ENCODE peak calls at places on chromosomes 13 and 19, in nine cellular contexts. P is endothelial cell; V is neural progenitor cell; B is lower leg skin; I is CD4-positive, alpha-beta T cell; Z is Peyer's patch; J is astrocyte of the spinal cord; G is WTC11; Y is kidney. A is an unnamed sample.

GRCh38 chr19:8209965-8210659 is 942 bp downstream of the CERS4 start:
- DNase-seq in J (no peak), P (peak), Z (no peak), B (no peak), V (no peak), Y (no peak), I (no peak), G (no peak), A (no peak)

GRCh38 chr13:91722267-91722884 is 324.0 kb downstream of the GPC5 start:
- DNase-seq in G (no peak), P (no peak), V (peak), Z (no peak), J (peak), I (no peak), Y (no peak), B (no peak), A (no peak)

GRCh38 chr13:32911506-32911905 is 104.7 kb upstream of the KL start:
- DNase-seq in Z (no peak), I (no peak), V (peak), Y (no peak), P (peak), B (no peak), G (peak), J (peak), A (no peak)

GRCh38 chr19:16345457-16345856 is 20.8 kb downstream of the KLF2 start:
- DNase-seq in G (no peak), V (no peak), J (no peak), Y (no peak), Z (no peak), B (no peak), P (no peak), I (no peak), A (no peak)

GRCh38 chr13:111129465-111130110 is 14.5 kb downstream of the ARHGEF7 start:
- DNase-seq in B (no peak), V (no peak), J (no peak), G (no peak), Y (no peak), P (no peak), I (no peak), Z (no peak), A (no peak)

GRCh38 chr19:33988601-33989000 is 183.7 kb upstream of the LSM14A start:
- DNase-seq in V (peak), P (no peak), B (no peak), I (no peak), G (no peak), Z (no peak), J (no peak), Y (no peak), A (no peak)

GRCh38 chr13:106522898-106523525 is 12.4 kb downstream of the EFNB2 start:
- DNase-seq in Y (no peak), G (no peak), P (no peak), B (no peak), V (no peak), J (no peak), I (no peak), Z (no peak), A (no peak)

GRCh38 chr19:47598407-47599349 is 10.3 kb upstream of the BICRA start:
- DNase-seq in I (no peak), J (peak), B (peak), G (peak), P (no peak), Z (no peak), V (peak), Y (no peak), A (no peak)

GRCh38 chr19:4455742-4456565 is 1.6 kb downstream of the UBXN6 start:
- DNase-seq in B (no peak), G (no peak), Z (no peak), Y (peak), I (no peak), V (peak), P (no peak), J (peak), A (no peak)

GRCh38 chr19:57110592-57111328 is 9.0 kb upstream of the USP29 start:
- DNase-seq in Z (no peak), Y (no peak), I (no peak), B (no peak), G (no peak), J (no peak), V (no peak), P (no peak), A (no peak)

GRCh38 chr19:13269348-13269747 is 119.1 kb downstream of the IER2 start:
- DNase-seq in I (no peak), P (no peak), G (no peak), J (no peak), Y (peak), B (no peak), Z (no peak), V (no peak), A (no peak)

GRCh38 chr19:29376855-29377354 is 148.9 kb upstream of the VSTM2B start:
- DNase-seq in V (no peak), G (no peak), Y (no peak), B (peak), Z (no peak), I (no peak), P (no peak), J (no peak), A (no peak)

GRCh38 chr13:84574851-84575250 is 692.6 kb upstream of the SLITRK1 start:
- DNase-seq in Y (no peak), G (no peak), B (no peak), V (no peak), P (no peak), Z (no peak), J (peak), I (no peak), A (no peak)

GRCh38 chr19:39254539-39255345 is 6.1 kb upstream of the IFNL4 start:
- DNase-seq in Z (no peak), G (no peak), Y (no peak), B (no peak), P (no peak), J (no peak), V (no peak), I (no peak), A (no peak)

GRCh38 chr13:105368781-105369180 is 1166.7 kb downstream of the EFNB2 start:
- DNase-seq in J (no peak), Z (no peak), B (no peak), G (no peak), Y (no peak), I (no peak), P (no peak), V (no peak), A (no peak)

GRCh38 chr19:2550431-2551171 is 74.7 kb downstream of the GADD45B start:
- DNase-seq in V (no peak), Z (no peak), G (no peak), B (no peak), I (no peak), Y (peak), J (no peak), P (no peak), A (peak)

GRCh38 chr13:35471466-35472307 is 4.8 kb downstream of the MAB21L1 start:
- DNase-seq in J (peak), P (peak), Z (no peak), B (no peak), G (peak), V (peak), I (no peak), Y (peak), A (no peak)

GRCh38 chr13:27482996-27483395 is 32.6 kb upstream of the MTIF3 start:
- DNase-seq in B (no peak), G (no peak), J (no peak), I (no peak), Z (peak), Y (no peak), P (no peak), V (no peak), A (no peak)

GRCh38 chr13:109256866-109257760 is 529.3 kb downstream of the IRS2 start:
- DNase-seq in P (no peak), V (no peak), I (no peak), Z (no peak), B (peak), Y (no peak), J (peak), G (no peak), A (no peak)

GRCh38 chr13:43865892-43866291 is 13.6 kb downstream of the CCDC122 start:
- DNase-seq in Z (no peak), J (peak), G (no peak), Y (no peak), B (no peak), P (no peak), V (no peak), I (no peak), A (no peak)

GRCh38 chr13:20686863-20687579 is 16.5 kb upstream of the IL17D start:
- DNase-seq in Y (no peak), I (no peak), J (no peak), Z (no peak), B (no peak), G (no peak), P (no peak), V (no peak), A (no peak)

GRCh38 chr13:112702983-112703379 is 13.1 kb downstream of the ATP11A start:
- DNase-seq in I (no peak), P (no peak), G (peak), J (no peak), Z (no peak), V (no peak), B (no peak), Y (no peak), A (no peak)

GRCh38 chr19:51726049-51726448 is 2.3 kb upstream of the HAS1 start:
- DNase-seq in G (peak), B (peak), P (no peak), V (no peak), Y (no peak), Z (no peak), I (no peak), J (peak), A (no peak)

GRCh38 chr19:47610902-47611301 is 2.0 kb downstream of the BICRA start:
- DNase-seq in B (no peak), Z (no peak), I (no peak), P (no peak), V (no peak), Y (no peak), G (no peak), J (no peak), A (no peak)

GRCh38 chr13:43232144-43232840 is 208.9 kb downstream of the DNAJC15 start:
- DNase-seq in Y (no peak), J (no peak), B (no peak), G (no peak), P (no peak), Z (no peak), I (no peak), V (no peak), A (no peak)

GRCh38 chr13:99572921-99573320 is 71.6 kb downstream of the TM9SF2 start:
- DNase-seq in V (no peak), Z (no peak), J (no peak), G (no peak), P (no peak), Y (no peak), I (no peak), B (no peak), A (no peak)

GRCh38 chr19:57527136-57527881 is at the start of gene ZNF549:
- DNase-seq in P (peak), B (peak), J (peak), I (peak), Y (peak), V (peak), G (peak), Z (peak), A (peak)

GRCh38 chr19:2665103-2665502 is 37.4 kb downstream of the GNG7 start:
- DNase-seq in P (no peak), Z (no peak), G (no peak), B (no peak), I (no peak), Y (no peak), J (no peak), V (no peak), A (no peak)

GRCh38 chr19:33434886-33435705 is 61.6 kb downstream of the CEBPG start:
- DNase-seq in Y (peak), G (no peak), V (peak), J (peak), Z (no peak), B (no peak), I (no peak), P (no peak), A (peak)

GRCh38 chr13:21033866-21034601 is 27.4 kb downstream of the LATS2 start:
- DNase-seq in V (no peak), Z (no peak), P (no peak), Y (no peak), G (no peak), B (peak), J (peak), I (no peak), A (no peak)

GRCh38 chr13:102702965-102703720 is 8.3 kb upstream of the METTL21C start:
- DNase-seq in P (no peak), V (no peak), Y (no peak), G (no peak), J (peak), Z (no peak), B (no peak), I (no peak), A (no peak)

GRCh38 chr19:11737964-11738745 is 591 bp downstream of the ZNF823 start:
- DNase-seq in Z (peak), I (peak), Y (peak), B (peak), J (peak), P (peak), G (peak), V (peak), A (no peak)

GRCh38 chr13:55999709-56000108 is 1141.0 kb upstream of the PRR20A start:
- DNase-seq in P (peak), V (peak), Y (no peak), I (no peak), B (no peak), Z (no peak), G (peak), J (no peak), A (no peak)
- TF ChIP-seq CTCF in P (no peak), V (peak), Y (no peak), I (no peak), B (no peak), Z (no peak), G (peak), J (no peak), A (no peak)

GRCh38 chr19:7004313-7004931 is 16.8 kb downstream of the MBD3L2B start:
- DNase-seq in G (no peak), B (no peak), P (peak), Y (no peak), V (peak), I (no peak), Z (no peak), J (peak), A (no peak)
- TF ChIP-seq CTCF in G (no peak), B (no peak), P (peak), Y (peak), V (peak), I (peak), Z (no peak), J (peak), A (peak)

GRCh38 chr13:93172109-93172508 is 54.5 kb upstream of the GPC6 start:
- DNase-seq in P (peak), J (no peak), I (no peak), V (peak), Z (no peak), B (no peak), Y (no peak), G (peak), A (no peak)
- TF ChIP-seq CTCF in P (peak), J (peak), I (no peak), V (peak), Z (no peak), B (no peak), Y (no peak), G (peak), A (peak)

GRCh38 chr19:588093-588742 is 1.5 kb upstream of the HCN2 start:
- DNase-seq in B (peak), Y (peak), V (peak), Z (peak), J (peak), G (peak), P (peak), I (peak), A (no peak)

GRCh38 chr19:584240-585001 is 5.3 kb upstream of the HCN2 start:
- DNase-seq in J (peak), Z (peak), I (peak), P (peak), B (no peak), V (peak), Y (peak), G (peak), A (peak)

GRCh38 chr19:583968-584239 is 5.8 kb upstream of the HCN2 start:
- DNase-seq in Z (no peak), J (no peak), G (no peak), B (no peak), I (no peak), P (no peak), V (no peak), Y (no peak), A (no peak)

GRCh38 chr19:583198-583967 is 6.3 kb upstream of the HCN2 start:
- DNase-seq in Z (no peak), B (no peak), I (no peak), J (no peak), Y (no peak), V (no peak), G (no peak), P (no peak), A (no peak)

DNA sequence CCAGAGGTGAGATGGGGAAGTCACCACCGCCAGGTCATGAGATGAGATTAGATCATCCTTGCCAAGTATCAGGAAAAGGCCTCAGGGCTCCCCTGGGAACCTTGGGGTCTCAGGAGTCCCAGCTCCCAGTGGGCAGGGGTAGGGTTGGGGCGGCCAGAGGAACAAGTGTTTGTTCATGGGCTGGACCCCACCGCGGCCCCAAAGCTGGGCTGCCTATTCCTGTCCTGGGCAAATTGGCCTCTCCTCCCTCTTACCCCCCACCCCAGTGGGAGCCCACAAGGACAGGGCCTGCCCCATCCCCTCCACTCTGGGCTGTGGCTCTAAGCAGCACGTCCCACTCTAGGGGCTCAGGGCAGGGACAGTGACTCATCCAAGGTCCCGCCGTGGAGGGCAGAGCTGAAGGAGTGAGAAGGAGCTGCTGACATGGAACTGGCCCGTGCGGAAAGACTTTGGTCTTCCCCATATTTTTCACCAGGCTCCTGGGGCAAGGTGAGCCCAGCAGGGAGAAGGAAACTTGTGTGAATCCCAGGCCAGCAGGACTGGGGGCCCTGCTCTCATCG is 4.0 kb upstream of the HCN2 start:
- DNase-seq in Y (no peak), G (no peak), J (no peak), B (no peak), P (no peak), V (no peak), I (no peak), Z (no peak), A (no peak)
- TF ChIP-seq CTCF in Y (no peak), G (no peak), J (no peak), B (no peak), P (no peak), V (no peak), I (no peak), Z (no peak), A (no peak)

DNA sequence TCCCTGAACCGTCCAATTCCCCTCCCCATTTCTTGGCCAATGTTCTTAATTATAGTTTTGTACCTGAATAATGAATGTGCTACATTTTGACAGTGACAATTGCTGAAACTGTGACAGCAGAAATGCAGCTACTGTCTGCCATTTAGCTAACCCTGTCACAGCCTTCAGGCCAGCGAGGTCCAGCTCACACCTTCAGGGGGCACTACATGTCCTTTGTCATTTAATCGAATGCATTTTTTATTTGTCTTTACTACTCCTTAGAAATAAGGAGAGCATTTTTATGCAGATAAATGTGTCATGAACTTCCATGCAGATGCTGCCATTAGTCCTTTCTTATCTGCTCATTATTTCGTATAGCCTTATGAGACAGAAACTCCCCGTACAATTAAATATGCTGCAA is 159.9 kb downstream of the MZT1 start:
- DNase-seq in B (no peak), G (no peak), J (no peak), Z (no peak), Y (no peak), V (no peak), I (no peak), P (no peak), A (no peak)
- TF ChIP-seq CTCF in B (no peak), G (no peak), J (no peak), Z (no peak), Y (no peak), V (peak), I (no peak), P (no peak), A (no peak)

DNA sequence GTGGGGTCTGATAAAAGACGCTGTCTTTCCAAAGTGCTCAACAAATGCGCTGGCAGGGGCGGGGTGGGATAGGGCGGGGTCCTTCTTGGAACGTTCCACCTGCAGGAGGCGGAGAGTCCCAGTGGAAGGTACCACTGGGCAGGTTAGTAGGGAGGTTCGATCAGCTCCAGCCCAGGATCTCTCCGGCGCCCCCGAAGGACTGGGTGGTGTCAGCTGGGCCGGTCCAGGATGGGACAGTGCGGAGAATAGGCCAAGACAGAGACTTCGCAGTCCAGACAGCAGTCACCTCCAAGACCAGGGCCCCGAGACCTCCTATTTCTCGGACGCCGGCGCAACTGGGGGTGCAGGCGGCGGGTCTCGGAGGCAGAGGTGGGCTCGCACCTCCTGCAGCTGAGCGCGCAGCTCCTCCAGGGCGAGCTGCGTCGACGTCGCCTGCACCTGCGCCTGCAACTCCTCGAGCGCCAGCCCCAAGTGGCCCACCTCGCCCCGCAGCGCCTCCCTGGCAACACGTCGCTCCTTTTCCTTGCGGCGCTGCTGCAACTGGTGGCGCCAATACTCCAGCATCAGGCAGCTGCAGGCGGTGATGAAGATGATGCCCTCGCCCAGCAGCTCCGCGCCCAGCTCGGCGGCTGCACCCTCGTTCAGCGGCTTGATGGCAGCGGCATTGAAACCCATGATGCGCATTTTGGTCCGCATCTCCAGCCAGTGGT is 21.6 kb downstream of the VASP start:
- DNase-seq in J (peak), P (peak), V (peak), Y (peak), B (no peak), G (peak), Z (no peak), I (no peak), A (no peak)
- TF ChIP-seq CTCF in J (no peak), P (no peak), V (peak), Y (no peak), B (no peak), G (no peak), Z (no peak), I (no peak), A (no peak)

DNA sequence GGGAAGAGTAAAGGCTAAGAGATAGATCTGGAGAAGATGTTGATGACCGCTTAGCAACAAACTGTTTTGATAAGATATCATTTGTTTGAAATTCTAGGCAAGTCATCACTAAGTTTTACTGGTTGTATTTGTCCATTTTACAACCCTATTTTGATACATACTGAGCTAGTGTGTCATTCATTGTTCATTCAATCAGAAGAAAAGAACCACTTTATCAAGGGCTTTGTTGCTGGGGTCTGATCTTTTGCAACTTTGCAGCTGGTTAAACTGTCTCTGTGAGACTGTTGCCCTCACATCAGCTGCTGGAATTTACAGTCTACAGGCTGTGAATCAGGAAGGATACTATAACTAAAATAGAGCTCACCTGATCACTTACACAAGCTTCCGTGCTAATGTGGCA is 290.4 kb downstream of the RFC3 start:
- DNase-seq in G (no peak), Y (no peak), V (no peak), J (no peak), P (no peak), I (no peak), Z (no peak), B (no peak), A (no peak)
- TF ChIP-seq CTCF in G (no peak), Y (no peak), V (no peak), J (no peak), P (no peak), I (no peak), Z (no peak), B (no peak), A (no peak)

GRCh38 chr13:61255035-61255796 is 160.4 kb downstream of the PCDH20 start:
- DNase-seq in Y (no peak), G (peak), Z (no peak), P (peak), V (peak), B (no peak), I (no peak), J (peak), A (no peak)
- TF ChIP-seq CTCF in Y (no peak), G (peak), Z (no peak), P (peak), V (peak), B (no peak), I (no peak), J (peak), A (peak)

A was measured in chondrocyte.